ENCODE peak calls at places on chromosome 5, in four cellular contexts. One of them, this sample, is unnamed.

GRCh38 chr5:102049517-102049916 is 246.6 kb downstream of the SLCO4C1 start:
- DNase-seq in NCI-H446 treated with DMSO at 0.1 percent for 48 hours: peak
- DNase-seq in posterior vena cava: no peak
- DNase-seq in iPS-NIHi11: no peak
- DNase-seq in this sample: no peak

GRCh38 chr5:56054651-56055050 is 59.9 kb upstream of the IL6ST start:
- DNase-seq in NCI-H446 treated with DMSO at 0.1 percent for 48 hours: no peak
- DNase-seq in posterior vena cava: no peak
- DNase-seq in iPS-NIHi11: no peak
- DNase-seq in this sample: no peak

GRCh38 chr5:36041537-36041845 is 25.2 kb downstream of the UGT3A2 start:
- DNase-seq in NCI-H446 treated with DMSO at 0.1 percent for 48 hours: no peak
- DNase-seq in posterior vena cava: no peak
- DNase-seq in iPS-NIHi11: no peak
- DNase-seq in this sample: no peak

GRCh38 chr5:34652916-34653315 is 3.2 kb upstream of the RAI14 start:
- DNase-seq in NCI-H446 treated with DMSO at 0.1 percent for 48 hours: no peak
- DNase-seq in posterior vena cava: no peak
- DNase-seq in iPS-NIHi11: no peak
- DNase-seq in this sample: no peak

GRCh38 chr5:143573568-143574170 is 170.2 kb upstream of the NR3C1 start:
- DNase-seq in NCI-H446 treated with DMSO at 0.1 percent for 48 hours: no peak
- DNase-seq in posterior vena cava: no peak
- DNase-seq in iPS-NIHi11: no peak
- DNase-seq in this sample: no peak

GRCh38 chr5:81751836-81752643 is 1.1 kb upstream of the SSBP2 start:
- DNase-seq in NCI-H446 treated with DMSO at 0.1 percent for 48 hours: no peak
- DNase-seq in posterior vena cava: peak
- DNase-seq in iPS-NIHi11: no peak
- DNase-seq in this sample: no peak

GRCh38 chr5:93584531-93585053 is 1.6 kb downstream of the NR2F1 start:
- DNase-seq in NCI-H446 treated with DMSO at 0.1 percent for 48 hours: no peak
- DNase-seq in posterior vena cava: no peak
- DNase-seq in iPS-NIHi11: no peak
- DNase-seq in this sample: peak

GRCh38 chr5:149337746-149338145 is 7.6 kb upstream of the GRPEL2 start:
- DNase-seq in NCI-H446 treated with DMSO at 0.1 percent for 48 hours: no peak
- DNase-seq in posterior vena cava: no peak
- DNase-seq in iPS-NIHi11: no peak
- DNase-seq in this sample: no peak

GRCh38 chr5:17394086-17394485 is 103.9 kb upstream of the TAF11L2 start:
- DNase-seq in NCI-H446 treated with DMSO at 0.1 percent for 48 hours: no peak
- DNase-seq in posterior vena cava: no peak
- DNase-seq in iPS-NIHi11: no peak
- DNase-seq in this sample: no peak

GRCh38 chr5:56003179-56003578 is 8.4 kb upstream of the IL6ST start:
- DNase-seq in NCI-H446 treated with DMSO at 0.1 percent for 48 hours: no peak
- DNase-seq in posterior vena cava: no peak
- DNase-seq in iPS-NIHi11: no peak
- DNase-seq in this sample: no peak

GRCh38 chr5:160774006-160774405 is 78.0 kb downstream of the ATP10B start:
- DNase-seq in NCI-H446 treated with DMSO at 0.1 percent for 48 hours: no peak
- DNase-seq in posterior vena cava: no peak
- DNase-seq in iPS-NIHi11: no peak
- DNase-seq in this sample: no peak

GRCh38 chr5:78518365-78519197 is 130.0 kb downstream of the LHFPL2 start:
- DNase-seq in NCI-H446 treated with DMSO at 0.1 percent for 48 hours: peak
- DNase-seq in posterior vena cava: no peak
- DNase-seq in iPS-NIHi11: peak
- DNase-seq in this sample: peak

GRCh38 chr5:137733011-137733410 is 2.9 kb downstream of the KLHL3 start:
- DNase-seq in NCI-H446 treated with DMSO at 0.1 percent for 48 hours: no peak
- DNase-seq in posterior vena cava: no peak
- DNase-seq in iPS-NIHi11: no peak
- DNase-seq in this sample: no peak

GRCh38 chr5:95620030-95620869 is at the start of gene GPR150:
- DNase-seq in NCI-H446 treated with DMSO at 0.1 percent for 48 hours: no peak
- DNase-seq in posterior vena cava: peak
- DNase-seq in iPS-NIHi11: peak
- DNase-seq in this sample: peak

GRCh38 chr5:112276996-112277395 is 142.1 kb downstream of the EPB41L4A start:
- DNase-seq in NCI-H446 treated with DMSO at 0.1 percent for 48 hours: no peak
- DNase-seq in posterior vena cava: no peak
- DNase-seq in iPS-NIHi11: peak
- DNase-seq in this sample: peak

GRCh38 chr5:3230254-3230653 is 365.4 kb upstream of the IRX1 start:
- DNase-seq in NCI-H446 treated with DMSO at 0.1 percent for 48 hours: no peak
- DNase-seq in posterior vena cava: no peak
- DNase-seq in iPS-NIHi11: no peak
- DNase-seq in this sample: no peak

GRCh38 chr5:135345945-135346731 is 52.9 kb downstream of the MACROH2A1 start:
- DNase-seq in NCI-H446 treated with DMSO at 0.1 percent for 48 hours: no peak
- DNase-seq in posterior vena cava: no peak
- DNase-seq in iPS-NIHi11: no peak
- DNase-seq in this sample: no peak

GRCh38 chr5:142743677-142744441 is 26.3 kb upstream of the ARHGAP26 start:
- DNase-seq in NCI-H446 treated with DMSO at 0.1 percent for 48 hours: no peak
- DNase-seq in posterior vena cava: no peak
- DNase-seq in iPS-NIHi11: peak
- DNase-seq in this sample: no peak

GRCh38 chr5:3313569-3313968 is 282.1 kb upstream of the IRX1 start:
- DNase-seq in NCI-H446 treated with DMSO at 0.1 percent for 48 hours: no peak
- DNase-seq in posterior vena cava: no peak
- DNase-seq in iPS-NIHi11: no peak
- DNase-seq in this sample: no peak

GRCh38 chr5:10863763-10864383 is 102.8 kb upstream of the DAP start:
- DNase-seq in NCI-H446 treated with DMSO at 0.1 percent for 48 hours: peak
- DNase-seq in posterior vena cava: no peak
- DNase-seq in iPS-NIHi11: peak
- DNase-seq in this sample: peak

GRCh38 chr5:74179183-74179582 is 461.3 kb downstream of the ENC1 start:
- DNase-seq in NCI-H446 treated with DMSO at 0.1 percent for 48 hours: peak
- DNase-seq in posterior vena cava: no peak
- DNase-seq in iPS-NIHi11: peak
- DNase-seq in this sample: no peak